ENCODE peak calls at places on chromosomes 16 and 17, in six cellular contexts. One of them, this sample, is unnamed.

GRCh38 chr17:6374761-6375312 is 60.1 kb downstream of the AIPL1 start:
- DNase-seq in fibroblast of lung: peak; percentile 90
- DNase-seq in CD4-positive, alpha-beta T cell: no peak
- DNase-seq in endothelial cell of umbilical vein: peak; percentile 11
- DNase-seq in BJ: no peak
- DNase-seq in H9: peak; percentile 71
- DNase-seq in this sample: peak; percentile 89

GRCh38 chr17:44909681-44910144 is 5.6 kb downstream of the GFAP start:
- DNase-seq in fibroblast of lung: peak; percentile 85
- DNase-seq in CD4-positive, alpha-beta T cell: no peak
- DNase-seq in endothelial cell of umbilical vein: no peak
- DNase-seq in BJ: peak; percentile 63
- DNase-seq in H9: no peak
- DNase-seq in this sample: no peak

GRCh38 chr16:12126091-12126806 is 149.7 kb downstream of the SNX29 start:
- DNase-seq in fibroblast of lung: no peak
- DNase-seq in CD4-positive, alpha-beta T cell: no peak
- DNase-seq in endothelial cell of umbilical vein: no peak
- DNase-seq in BJ: no peak
- DNase-seq in H9: no peak
- DNase-seq in this sample: no peak

GRCh38 chr17:2481760-2482159 is 29.9 kb downstream of the METTL16 start:
- DNase-seq in fibroblast of lung: no peak
- DNase-seq in CD4-positive, alpha-beta T cell: no peak
- DNase-seq in endothelial cell of umbilical vein: no peak
- DNase-seq in BJ: no peak
- DNase-seq in H9: no peak
- DNase-seq in this sample: no peak

GRCh38 chr17:16342979-16343378 is 10.3 kb downstream of the CENPV start:
- DNase-seq in fibroblast of lung: peak; percentile 75
- DNase-seq in CD4-positive, alpha-beta T cell: no peak
- DNase-seq in endothelial cell of umbilical vein: peak; percentile 58
- DNase-seq in BJ: no peak
- DNase-seq in H9: no peak
- DNase-seq in this sample: no peak

GRCh38 chr17:81388612-81389367 is 6.5 kb upstream of the BAHCC1 start:
- DNase-seq in fibroblast of lung: peak; percentile 10
- DNase-seq in CD4-positive, alpha-beta T cell: no peak
- DNase-seq in endothelial cell of umbilical vein: no peak
- DNase-seq in BJ: no peak
- DNase-seq in H9: peak; percentile 63
- DNase-seq in this sample: no peak

GRCh38 chr17:13395346-13395745 is 206.4 kb downstream of the HS3ST3A1 start:
- DNase-seq in fibroblast of lung: no peak
- DNase-seq in CD4-positive, alpha-beta T cell: no peak
- DNase-seq in endothelial cell of umbilical vein: no peak
- DNase-seq in BJ: no peak
- DNase-seq in H9: no peak
- DNase-seq in this sample: no peak

GRCh38 chr17:81511800-81512559 is 619 bp downstream of the ACTG1 start:
- DNase-seq in fibroblast of lung: no peak
- DNase-seq in CD4-positive, alpha-beta T cell: no peak
- DNase-seq in endothelial cell of umbilical vein: peak; percentile 27
- DNase-seq in BJ: no peak
- DNase-seq in H9: peak; percentile 27
- DNase-seq in this sample: no peak

DNA sequence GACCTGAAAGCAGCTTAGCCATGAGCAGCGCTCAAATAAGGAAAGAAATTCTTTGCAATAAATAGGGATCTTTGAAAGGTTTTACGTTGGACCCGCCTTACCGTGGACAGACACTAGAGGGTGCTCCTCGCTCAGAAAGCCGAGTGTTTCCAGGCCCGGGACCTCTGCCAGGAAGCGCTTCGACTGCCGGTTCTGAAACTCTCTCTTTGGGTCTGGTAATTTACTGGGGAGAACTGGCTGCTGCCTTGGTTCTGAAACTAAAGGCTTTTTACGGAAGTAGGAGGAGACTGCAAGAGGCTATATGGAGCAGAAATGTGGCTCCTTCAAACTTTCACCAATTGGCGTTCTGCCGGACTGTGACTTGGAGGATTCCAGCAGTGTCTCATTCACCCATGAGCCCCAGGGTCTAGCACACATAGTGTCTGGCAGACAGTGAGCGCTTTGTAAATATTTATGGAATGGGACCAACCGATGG is 45.6 kb upstream of the HOXB9 start:
- DNase-seq in fibroblast of lung: peak; percentile 59
- DNase-seq in CD4-positive, alpha-beta T cell: peak; percentile 64
- DNase-seq in endothelial cell of umbilical vein: peak; percentile 77
- DNase-seq in BJ: peak; percentile 13
- DNase-seq in H9: peak; percentile 86
- DNase-seq in this sample: peak; percentile 80
- TF ChIP-seq CTCF in fibroblast of lung: peak; percentile 88
- TF ChIP-seq CTCF in CD4-positive, alpha-beta T cell: peak; percentile 85
- TF ChIP-seq CTCF in endothelial cell of umbilical vein: peak; percentile 79
- TF ChIP-seq CTCF in BJ: peak; percentile 92
- TF ChIP-seq CTCF in H9: peak; percentile 93
- TF ChIP-seq CTCF in this sample: peak; percentile 95

DNA sequence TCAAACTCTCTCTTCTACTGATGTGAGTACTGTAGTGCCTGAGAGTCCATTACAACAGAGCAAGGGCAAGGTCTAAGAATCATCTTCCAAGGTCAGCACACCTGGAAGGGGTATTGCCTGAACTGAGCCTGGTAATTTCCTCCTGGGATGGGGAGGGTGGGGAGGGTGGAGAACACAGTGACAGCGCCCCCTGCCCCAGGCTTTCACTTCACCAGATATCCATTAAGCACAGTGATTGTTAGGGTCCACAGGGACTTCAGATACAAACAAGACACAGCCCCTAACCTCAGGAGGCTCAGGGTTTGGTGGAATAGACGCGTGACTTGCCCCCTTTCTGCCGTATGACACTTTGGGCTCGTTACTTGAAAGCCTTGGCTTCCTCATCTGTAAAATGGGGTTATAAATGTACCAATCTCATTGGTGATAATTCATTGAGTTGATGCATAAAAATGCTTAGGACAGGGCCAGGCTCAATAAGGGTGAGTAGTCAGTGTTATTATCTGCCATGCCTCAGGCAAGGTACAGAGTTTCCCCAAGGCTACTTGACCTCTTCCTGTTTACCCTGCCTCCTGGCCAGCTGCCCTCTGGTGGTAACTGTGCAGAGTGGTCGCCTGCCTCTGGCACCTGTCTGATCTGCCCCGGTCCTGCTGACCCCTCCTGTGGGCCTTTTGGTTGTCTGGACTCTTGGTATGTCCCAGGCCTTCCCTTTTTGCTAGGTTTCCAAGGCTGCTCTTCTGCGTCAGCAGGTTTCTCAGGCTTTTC is 13.1 kb upstream of the BRD7 start:
- DNase-seq in fibroblast of lung: no peak
- DNase-seq in CD4-positive, alpha-beta T cell: no peak
- DNase-seq in endothelial cell of umbilical vein: no peak
- DNase-seq in BJ: no peak
- DNase-seq in H9: peak; percentile 74
- DNase-seq in this sample: no peak
- TF ChIP-seq CTCF in fibroblast of lung: no peak
- TF ChIP-seq CTCF in CD4-positive, alpha-beta T cell: no peak
- TF ChIP-seq CTCF in endothelial cell of umbilical vein: no peak
- TF ChIP-seq CTCF in BJ: no peak
- TF ChIP-seq CTCF in H9: peak; percentile 66
- TF ChIP-seq CTCF in this sample: no peak

GRCh38 chr16:85345129-85345639 is 232.9 kb upstream of the CIBAR2 start:
- DNase-seq in fibroblast of lung: no peak
- DNase-seq in CD4-positive, alpha-beta T cell: no peak
- DNase-seq in endothelial cell of umbilical vein: no peak
- DNase-seq in BJ: no peak
- DNase-seq in H9: no peak
- DNase-seq in this sample: no peak

GRCh38 chr16:85338989-85339388 is 226.7 kb upstream of the CIBAR2 start:
- DNase-seq in fibroblast of lung: no peak
- DNase-seq in CD4-positive, alpha-beta T cell: no peak
- DNase-seq in endothelial cell of umbilical vein: no peak
- DNase-seq in BJ: no peak
- DNase-seq in H9: no peak
- DNase-seq in this sample: no peak

GRCh38 chr16:85338638-85338982 is 226.3 kb upstream of the CIBAR2 start:
- DNase-seq in fibroblast of lung: no peak
- DNase-seq in CD4-positive, alpha-beta T cell: no peak
- DNase-seq in endothelial cell of umbilical vein: no peak
- DNase-seq in BJ: no peak
- DNase-seq in H9: no peak
- DNase-seq in this sample: no peak

GRCh38 chr16:85344502-85345128 is 232.3 kb upstream of the CIBAR2 start:
- DNase-seq in fibroblast of lung: no peak
- DNase-seq in CD4-positive, alpha-beta T cell: no peak
- DNase-seq in endothelial cell of umbilical vein: no peak
- DNase-seq in BJ: no peak
- DNase-seq in H9: no peak
- DNase-seq in this sample: no peak

DNA sequence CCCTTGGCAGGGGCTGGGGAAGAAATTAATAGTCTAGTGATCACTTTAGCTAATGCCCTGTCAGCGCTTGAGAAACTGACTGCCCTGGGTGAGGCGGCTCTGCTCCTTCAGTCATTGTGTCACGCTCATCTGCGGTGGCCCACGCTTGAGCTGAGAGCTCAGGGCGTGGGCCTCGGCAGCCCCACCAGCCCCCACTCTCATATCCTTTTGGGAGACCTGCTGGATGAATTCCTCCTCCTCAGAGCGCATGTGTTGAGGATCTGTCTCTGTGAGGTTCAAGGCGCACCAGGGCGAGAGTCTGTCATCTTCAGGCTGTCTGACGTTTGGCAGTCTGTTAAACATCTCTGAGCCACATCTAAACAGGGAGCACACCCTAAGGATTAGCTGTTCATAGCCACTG is 230.1 kb upstream of the CIBAR2 start:
- DNase-seq in fibroblast of lung: no peak
- DNase-seq in CD4-positive, alpha-beta T cell: no peak
- DNase-seq in endothelial cell of umbilical vein: no peak
- DNase-seq in BJ: no peak
- DNase-seq in H9: no peak
- DNase-seq in this sample: no peak
- TF ChIP-seq CTCF in fibroblast of lung: no peak
- TF ChIP-seq CTCF in CD4-positive, alpha-beta T cell: no peak
- TF ChIP-seq CTCF in endothelial cell of umbilical vein: no peak
- TF ChIP-seq CTCF in BJ: no peak
- TF ChIP-seq CTCF in H9: no peak
- TF ChIP-seq CTCF in this sample: no peak

DNA sequence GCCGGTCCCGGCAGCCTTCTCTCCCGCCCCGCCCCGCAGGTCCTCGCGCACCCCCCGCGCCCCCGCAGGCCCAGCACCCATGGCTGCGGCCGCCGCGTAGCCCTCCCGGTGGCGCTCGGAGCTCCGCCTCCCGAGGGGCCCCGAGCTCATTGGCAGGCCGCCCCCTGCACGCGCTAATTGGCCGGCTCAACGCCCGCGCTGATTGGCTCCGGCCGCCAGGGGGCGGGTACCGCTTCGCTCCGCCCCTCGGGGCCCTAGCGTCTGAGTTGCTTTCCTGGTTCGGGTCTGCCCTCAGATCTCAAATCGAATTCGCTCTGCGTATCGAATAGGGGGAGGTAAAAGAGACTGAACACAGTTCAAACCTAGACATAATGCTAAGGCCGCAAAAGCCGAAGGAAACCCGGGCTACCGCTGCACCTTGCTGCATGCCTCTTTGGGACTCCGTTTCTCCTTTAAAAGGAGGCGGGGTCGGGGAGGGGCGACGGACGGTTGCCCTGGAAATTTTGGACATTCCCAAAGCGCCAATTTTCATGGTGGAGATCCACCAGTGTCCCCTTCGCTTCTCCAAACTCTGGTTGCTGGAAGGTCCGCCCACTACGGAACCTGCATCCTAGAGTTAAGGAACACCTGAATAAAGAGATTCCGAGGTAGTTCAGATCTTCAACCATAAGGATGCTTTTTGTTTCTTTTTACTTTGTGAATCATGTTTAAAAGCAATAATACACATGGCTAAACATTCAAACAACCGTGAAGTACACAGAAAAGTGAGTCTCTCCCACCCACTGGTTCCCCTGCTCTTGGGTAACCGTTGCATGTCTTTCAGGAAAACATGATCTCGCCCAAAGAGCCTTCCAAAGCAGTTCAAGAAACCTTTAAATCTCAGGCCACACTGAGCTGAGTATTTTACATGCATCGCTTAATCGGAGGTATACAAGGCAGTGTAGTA is at the start of gene DEXI:
- DNase-seq in fibroblast of lung: peak; percentile 84
- DNase-seq in CD4-positive, alpha-beta T cell: peak; percentile 88
- DNase-seq in endothelial cell of umbilical vein: peak; percentile 91
- DNase-seq in BJ: peak; percentile 37
- DNase-seq in H9: peak; percentile 91
- DNase-seq in this sample: peak; percentile 96
- TF ChIP-seq CTCF in fibroblast of lung: no peak
- TF ChIP-seq CTCF in CD4-positive, alpha-beta T cell: no peak
- TF ChIP-seq CTCF in endothelial cell of umbilical vein: no peak
- TF ChIP-seq CTCF in BJ: no peak
- TF ChIP-seq CTCF in H9: no peak
- TF ChIP-seq CTCF in this sample: no peak

GRCh38 chr16:67975321-67976105 is 4.8 kb downstream of the DPEP3 start:
- DNase-seq in fibroblast of lung: no peak
- DNase-seq in CD4-positive, alpha-beta T cell: no peak
- DNase-seq in endothelial cell of umbilical vein: no peak
- DNase-seq in BJ: no peak
- DNase-seq in H9: no peak
- DNase-seq in this sample: no peak
- TF ChIP-seq CTCF in fibroblast of lung: no peak
- TF ChIP-seq CTCF in CD4-positive, alpha-beta T cell: no peak
- TF ChIP-seq CTCF in endothelial cell of umbilical vein: no peak
- TF ChIP-seq CTCF in BJ: no peak
- TF ChIP-seq CTCF in H9: no peak
- TF ChIP-seq CTCF in this sample: no peak

This sample was measured in activated CD8-positive, alpha-beta T cell treated with anti-CD3 and anti-CD28 coated beads for 36 hours.